ENCODE peak calls at places on chromosomes 4 and X, in ten cellular contexts. One of them, this sample, is unnamed.

GRCh38 chr4:177574446-177574845 is 132.2 kb upstream of the AGA start:
- DNase-seq in suprapubic skin: no peak
- DNase-seq in stomach: no peak
- DNase-seq in ovary: no peak
- DNase-seq in tibial nerve: no peak
- DNase-seq in sigmoid colon: no peak
- DNase-seq in upper lobe of left lung: no peak
- DNase-seq in H1: no peak
- DNase-seq in SK-N-SH: no peak
- DNase-seq in A549: no peak
- DNase-seq in this sample: no peak

GRCh38 chr4:72326692-72327632 is 242.1 kb downstream of the ADAMTS3 start:
- DNase-seq in suprapubic skin: no peak
- DNase-seq in stomach: no peak
- DNase-seq in ovary: no peak
- DNase-seq in tibial nerve: no peak
- DNase-seq in sigmoid colon: no peak
- DNase-seq in upper lobe of left lung: no peak
- DNase-seq in H1: no peak
- DNase-seq in SK-N-SH: peak; percentile 21
- DNase-seq in A549: peak; percentile 2
- DNase-seq in this sample: no peak

GRCh38 chr4:38891051-38891738 is 23.6 kb downstream of the FAM114A1 start:
- DNase-seq in suprapubic skin: no peak
- DNase-seq in stomach: no peak
- DNase-seq in ovary: no peak
- DNase-seq in tibial nerve: no peak
- DNase-seq in sigmoid colon: no peak
- DNase-seq in upper lobe of left lung: no peak
- DNase-seq in H1: no peak
- DNase-seq in SK-N-SH: no peak
- DNase-seq in A549: no peak
- DNase-seq in this sample: no peak

GRCh38 chr4:76168688-76169087 is 20.5 kb upstream of the NUP54 start:
- DNase-seq in suprapubic skin: no peak
- DNase-seq in stomach: no peak
- DNase-seq in ovary: no peak
- DNase-seq in tibial nerve: no peak
- DNase-seq in sigmoid colon: no peak
- DNase-seq in upper lobe of left lung: no peak
- DNase-seq in H1: no peak
- DNase-seq in SK-N-SH: no peak
- DNase-seq in A549: no peak
- DNase-seq in this sample: no peak

GRCh38 chrX:1659664-1660461 is 45.0 kb downstream of the ASMT start:
- DNase-seq in suprapubic skin: no peak
- DNase-seq in stomach: no peak
- DNase-seq in ovary: no peak
- DNase-seq in tibial nerve: no peak
- DNase-seq in sigmoid colon: no peak
- DNase-seq in upper lobe of left lung: peak; percentile 16
- DNase-seq in H1: no peak
- DNase-seq in SK-N-SH: no peak
- DNase-seq in A549: no peak
- DNase-seq in this sample: no peak

GRCh38 chr4:28675582-28675981 is 1814.9 kb downstream of the STIM2 start:
- DNase-seq in suprapubic skin: no peak
- DNase-seq in stomach: no peak
- DNase-seq in ovary: no peak
- DNase-seq in tibial nerve: no peak
- DNase-seq in sigmoid colon: no peak
- DNase-seq in upper lobe of left lung: no peak
- DNase-seq in H1: no peak
- DNase-seq in SK-N-SH: no peak
- DNase-seq in A549: no peak
- DNase-seq in this sample: no peak

GRCh38 chr4:100539706-100540105 is 21.9 kb upstream of the EMCN start:
- DNase-seq in suprapubic skin: no peak
- DNase-seq in stomach: no peak
- DNase-seq in ovary: no peak
- DNase-seq in tibial nerve: no peak
- DNase-seq in sigmoid colon: no peak
- DNase-seq in upper lobe of left lung: no peak
- DNase-seq in H1: no peak
- DNase-seq in SK-N-SH: no peak
- DNase-seq in A549: no peak
- DNase-seq in this sample: no peak

GRCh38 chr4:117623321-117623720 is 411.0 kb upstream of the NDST3 start:
- DNase-seq in suprapubic skin: no peak
- DNase-seq in stomach: no peak
- DNase-seq in ovary: no peak
- DNase-seq in tibial nerve: no peak
- DNase-seq in sigmoid colon: no peak
- DNase-seq in upper lobe of left lung: no peak
- DNase-seq in H1: no peak
- DNase-seq in SK-N-SH: no peak
- DNase-seq in A549: no peak
- DNase-seq in this sample: no peak

GRCh38 chrX:130728208-130728607 is 174.8 kb downstream of the ENOX2 start:
- DNase-seq in suprapubic skin: no peak
- DNase-seq in stomach: no peak
- DNase-seq in ovary: no peak
- DNase-seq in tibial nerve: no peak
- DNase-seq in sigmoid colon: no peak
- DNase-seq in upper lobe of left lung: no peak
- DNase-seq in H1: no peak
- DNase-seq in SK-N-SH: no peak
- DNase-seq in A549: no peak
- DNase-seq in this sample: no peak

GRCh38 chrX:154021131-154021611 is 1.5 kb upstream of the IRAK1 start:
- DNase-seq in suprapubic skin: no peak
- DNase-seq in stomach: no peak
- DNase-seq in ovary: no peak
- DNase-seq in tibial nerve: no peak
- DNase-seq in sigmoid colon: no peak
- DNase-seq in upper lobe of left lung: no peak
- DNase-seq in H1: no peak
- DNase-seq in SK-N-SH: no peak
- DNase-seq in A549: no peak
- DNase-seq in this sample: no peak

GRCh38 chr4:138405934-138406567 is 163.9 kb upstream of the SLC7A11 start:
- DNase-seq in suprapubic skin: no peak
- DNase-seq in stomach: no peak
- DNase-seq in ovary: no peak
- DNase-seq in tibial nerve: no peak
- DNase-seq in sigmoid colon: no peak
- DNase-seq in upper lobe of left lung: no peak
- DNase-seq in H1: no peak
- DNase-seq in SK-N-SH: no peak
- DNase-seq in A549: no peak
- DNase-seq in this sample: no peak

GRCh38 chr4:152328595-152328994 is 207.3 kb downstream of the FBXW7 start:
- DNase-seq in suprapubic skin: no peak
- DNase-seq in stomach: no peak
- DNase-seq in ovary: no peak
- DNase-seq in tibial nerve: no peak
- DNase-seq in sigmoid colon: no peak
- DNase-seq in upper lobe of left lung: no peak
- DNase-seq in H1: no peak
- DNase-seq in SK-N-SH: no peak
- DNase-seq in A549: no peak
- DNase-seq in this sample: no peak

GRCh38 chr4:86891785-86892638 is at the start of gene C4orf36:
- DNase-seq in suprapubic skin: peak; percentile 88
- DNase-seq in stomach: peak; percentile 79
- DNase-seq in ovary: peak; percentile 63
- DNase-seq in tibial nerve: peak; percentile 53
- DNase-seq in sigmoid colon: peak; percentile 77
- DNase-seq in upper lobe of left lung: peak; percentile 84
- DNase-seq in H1: peak; percentile 86
- DNase-seq in SK-N-SH: peak; percentile 87
- DNase-seq in A549: peak; percentile 38
- DNase-seq in this sample: peak; percentile 78

GRCh38 chr4:57074753-57075152 is 35.4 kb downstream of the IGFBP7 start:
- DNase-seq in suprapubic skin: no peak
- DNase-seq in stomach: no peak
- DNase-seq in ovary: no peak
- DNase-seq in tibial nerve: no peak
- DNase-seq in sigmoid colon: no peak
- DNase-seq in upper lobe of left lung: no peak
- DNase-seq in H1: no peak
- DNase-seq in SK-N-SH: peak; percentile 24
- DNase-seq in A549: no peak
- DNase-seq in this sample: no peak
- TF ChIP-seq EP300 in suprapubic skin: no peak
- TF ChIP-seq EP300 in stomach: no peak
- TF ChIP-seq EP300 in ovary: no peak
- TF ChIP-seq EP300 in tibial nerve: no peak
- TF ChIP-seq EP300 in sigmoid colon: no peak
- TF ChIP-seq EP300 in upper lobe of left lung: no peak
- TF ChIP-seq EP300 in H1: no peak
- TF ChIP-seq EP300 in SK-N-SH: no peak
- TF ChIP-seq EP300 in A549: no peak
- TF ChIP-seq EP300 in this sample: no peak

DNA sequence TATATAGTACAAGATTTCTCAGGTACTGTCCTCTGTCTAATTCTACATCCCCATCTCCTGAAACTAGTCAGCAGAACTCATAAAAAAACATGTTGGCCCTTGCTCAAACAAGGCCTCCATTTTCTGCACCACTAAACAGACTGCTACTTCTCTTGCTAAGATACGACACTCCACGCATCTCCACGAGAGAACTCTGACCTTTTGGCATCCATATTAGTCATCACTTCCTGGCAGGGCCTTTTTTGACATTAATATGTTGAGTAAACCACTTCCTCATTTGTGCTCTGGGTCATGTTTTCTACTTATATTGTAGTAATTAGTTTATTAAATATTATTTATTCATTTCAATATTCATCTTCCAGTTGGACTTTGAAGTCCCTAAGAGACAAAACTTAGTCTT is 65.6 kb downstream of the DCAF8L1 start:
- DNase-seq in suprapubic skin: no peak
- DNase-seq in stomach: no peak
- DNase-seq in ovary: no peak
- DNase-seq in tibial nerve: no peak
- DNase-seq in sigmoid colon: no peak
- DNase-seq in upper lobe of left lung: peak; percentile 21
- DNase-seq in H1: no peak
- DNase-seq in SK-N-SH: no peak
- DNase-seq in A549: no peak
- DNase-seq in this sample: no peak
- TF ChIP-seq EP300 in suprapubic skin: no peak
- TF ChIP-seq EP300 in stomach: no peak
- TF ChIP-seq EP300 in ovary: no peak
- TF ChIP-seq EP300 in tibial nerve: no peak
- TF ChIP-seq EP300 in sigmoid colon: no peak
- TF ChIP-seq EP300 in upper lobe of left lung: no peak
- TF ChIP-seq EP300 in H1: no peak
- TF ChIP-seq EP300 in SK-N-SH: no peak
- TF ChIP-seq EP300 in A549: no peak
- TF ChIP-seq EP300 in this sample: no peak

GRCh38 chr4:10159671-10160070 is 43.1 kb upstream of the WDR1 start:
- DNase-seq in suprapubic skin: no peak
- DNase-seq in stomach: no peak
- DNase-seq in ovary: no peak
- DNase-seq in tibial nerve: no peak
- DNase-seq in sigmoid colon: no peak
- DNase-seq in upper lobe of left lung: no peak
- DNase-seq in H1: no peak
- DNase-seq in SK-N-SH: no peak
- DNase-seq in A549: no peak
- DNase-seq in this sample: no peak

GRCh38 chr4:10161146-10161545 is 44.5 kb upstream of the WDR1 start:
- DNase-seq in suprapubic skin: no peak
- DNase-seq in stomach: no peak
- DNase-seq in ovary: no peak
- DNase-seq in tibial nerve: no peak
- DNase-seq in sigmoid colon: no peak
- DNase-seq in upper lobe of left lung: no peak
- DNase-seq in H1: no peak
- DNase-seq in SK-N-SH: no peak
- DNase-seq in A549: no peak
- DNase-seq in this sample: no peak

GRCh38 chr4:10161840-10162239 is 45.2 kb upstream of the WDR1 start:
- DNase-seq in suprapubic skin: no peak
- DNase-seq in stomach: no peak
- DNase-seq in ovary: no peak
- DNase-seq in tibial nerve: no peak
- DNase-seq in sigmoid colon: no peak
- DNase-seq in upper lobe of left lung: no peak
- DNase-seq in H1: no peak
- DNase-seq in SK-N-SH: no peak
- DNase-seq in A549: no peak
- DNase-seq in this sample: no peak

GRCh38 chr4:10158355-10158942 is 41.9 kb upstream of the WDR1 start:
- DNase-seq in suprapubic skin: no peak
- DNase-seq in stomach: peak; percentile 35
- DNase-seq in ovary: no peak
- DNase-seq in tibial nerve: no peak
- DNase-seq in sigmoid colon: no peak
- DNase-seq in upper lobe of left lung: no peak
- DNase-seq in H1: no peak
- DNase-seq in SK-N-SH: no peak
- DNase-seq in A549: no peak
- DNase-seq in this sample: no peak

DNA sequence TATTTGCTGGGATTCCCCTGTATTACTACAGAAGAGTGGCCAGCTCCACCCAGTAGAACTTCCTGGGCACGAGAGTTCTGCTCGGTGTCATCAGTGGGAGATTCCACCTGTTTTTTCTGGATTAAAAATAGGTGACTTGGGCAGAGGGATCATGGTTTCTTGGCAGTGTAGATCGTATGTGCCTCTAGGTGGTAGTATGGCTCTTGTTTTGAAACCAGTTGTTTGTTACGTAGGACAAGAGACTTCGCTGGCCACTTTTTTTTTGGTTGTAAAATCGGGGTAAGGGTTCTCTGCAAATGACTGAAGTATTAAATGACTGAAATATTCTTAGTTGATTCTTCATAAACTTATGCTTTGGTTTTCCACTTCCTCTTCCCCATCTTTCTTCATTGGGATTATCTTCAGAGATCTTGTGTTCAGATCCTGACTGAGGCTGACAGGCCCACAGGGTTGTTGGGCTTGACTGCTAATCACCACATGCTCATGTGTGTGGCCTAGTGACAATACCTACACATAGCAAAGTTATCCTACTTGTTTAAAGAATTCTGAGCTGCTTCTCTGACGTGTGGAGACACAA is 43.8 kb upstream of the WDR1 start:
- DNase-seq in suprapubic skin: no peak
- DNase-seq in stomach: no peak
- DNase-seq in ovary: no peak
- DNase-seq in tibial nerve: no peak
- DNase-seq in sigmoid colon: no peak
- DNase-seq in upper lobe of left lung: no peak
- DNase-seq in H1: no peak
- DNase-seq in SK-N-SH: no peak
- DNase-seq in A549: no peak
- DNase-seq in this sample: no peak
- TF ChIP-seq EP300 in suprapubic skin: no peak
- TF ChIP-seq EP300 in stomach: no peak
- TF ChIP-seq EP300 in ovary: no peak
- TF ChIP-seq EP300 in tibial nerve: no peak
- TF ChIP-seq EP300 in sigmoid colon: no peak
- TF ChIP-seq EP300 in upper lobe of left lung: no peak
- TF ChIP-seq EP300 in H1: no peak
- TF ChIP-seq EP300 in SK-N-SH: no peak
- TF ChIP-seq EP300 in A549: no peak
- TF ChIP-seq EP300 in this sample: no peak

GRCh38 chr4:2295535-2296442 is 33.9 kb upstream of the MXD4 start:
- DNase-seq in suprapubic skin: peak; percentile 55
- DNase-seq in stomach: no peak
- DNase-seq in ovary: no peak
- DNase-seq in tibial nerve: no peak
- DNase-seq in sigmoid colon: peak; percentile 45
- DNase-seq in upper lobe of left lung: no peak
- DNase-seq in H1: peak; percentile 43
- DNase-seq in SK-N-SH: peak; percentile 13
- DNase-seq in A549: no peak
- DNase-seq in this sample: no peak
- TF ChIP-seq EP300 in suprapubic skin: no peak
- TF ChIP-seq EP300 in stomach: no peak
- TF ChIP-seq EP300 in ovary: no peak
- TF ChIP-seq EP300 in tibial nerve: no peak
- TF ChIP-seq EP300 in sigmoid colon: no peak
- TF ChIP-seq EP300 in upper lobe of left lung: no peak
- TF ChIP-seq EP300 in H1: no peak
- TF ChIP-seq EP300 in SK-N-SH: no peak
- TF ChIP-seq EP300 in A549: no peak
- TF ChIP-seq EP300 in this sample: no peak